ENCODE peak calls at places on chromosomes 3 and 15, in nine cellular contexts. L, B, P, S, E, A, K, C and D are unnamed samples.

GRCh38 chr15:58361291-58361759 is 70.5 kb upstream of the LIPC start:
- DNase-seq in B (peak; percentile 91), K (no peak), E (no peak), L (no peak), S (no peak), A (peak; percentile 61), P (peak; percentile 99), C (peak; percentile 61), D (no peak)

GRCh38 chr3:196778755-196779154 is 39.1 kb downstream of the PAK2 start:
- DNase-seq in B (peak; percentile 84), P (peak; percentile 74), A (peak; percentile 78), K (no peak), L (no peak), E (no peak), C (peak; percentile 95), S (no peak), D (no peak)

GRCh38 chr3:156814295-156814694 is 11.9 kb upstream of the LEKR1 start:
- DNase-seq in A (peak; percentile 64), K (no peak), B (no peak), L (no peak), S (no peak), C (no peak), E (no peak), P (no peak), D (no peak)

GRCh38 chr3:8739757-8740508 is 6.3 kb downstream of the CAV3 start:
- DNase-seq in C (peak; percentile 81), L (no peak), P (peak; percentile 78), B (peak; percentile 93), A (peak; percentile 99), S (no peak), E (no peak), K (no peak), D (peak; percentile 65)

GRCh38 chr15:67089218-67090193 is 24.1 kb downstream of the SMAD3 start:
- DNase-seq in A (peak; percentile 71), P (peak; percentile 80), L (no peak), C (peak; percentile 67), E (no peak), K (no peak), B (peak; percentile 76), S (no peak), D (no peak)

GRCh38 chr3:159263750-159264561 is 462.1 kb downstream of the MFSD1 start:
- DNase-seq in C (peak; percentile 42), S (peak; percentile 28), K (peak; percentile 61), P (peak; percentile 46), B (peak; percentile 73), E (peak; percentile 67), A (peak; percentile 72), L (no peak), D (peak; percentile 71)

GRCh38 chr15:89667706-89667960 is 11.5 kb downstream of the PLIN1 start:
- DNase-seq in A (no peak), E (no peak), K (no peak), P (no peak), S (no peak), C (no peak), L (no peak), B (no peak), D (no peak)

GRCh38 chr3:24167468-24167867 is 222.4 kb downstream of the NR1D2 start:
- DNase-seq in P (no peak), K (no peak), B (no peak), C (no peak), E (no peak), S (no peak), A (no peak), L (no peak), D (no peak)

GRCh38 chr15:81411056-81411455 is 37.0 kb upstream of the TMC3 start:
- DNase-seq in E (peak; percentile 64), A (no peak), C (no peak), P (no peak), B (no peak), L (peak; percentile 49), K (peak; percentile 20), S (no peak), D (no peak)

GRCh38 chr3:156433910-156434309 is 121.0 kb downstream of the SSR3 start:
- DNase-seq in K (no peak), E (no peak), B (peak; percentile 23), L (no peak), A (no peak), S (no peak), C (peak; percentile 46), P (peak; percentile 49), D (no peak)

GRCh38 chr3:177694316-177694715 is 497.0 kb upstream of the TBL1XR1 start:
- DNase-seq in E (no peak), L (no peak), K (no peak), S (no peak), A (no peak), C (peak; percentile 64), P (peak; percentile 71), B (peak; percentile 46), D (no peak)

GRCh38 chr3:127183931-127184869 is 8.7 kb upstream of the PRR23E start:
- DNase-seq in C (no peak), K (no peak), L (no peak), S (no peak), B (no peak), A (no peak), P (no peak), E (no peak), D (no peak)

GRCh38 chr3:181695661-181696491 is 15.8 kb upstream of the SOX2 start:
- DNase-seq in K (peak; percentile 63), L (no peak), P (no peak), C (peak; percentile 32), A (no peak), B (peak; percentile 17), S (no peak), E (no peak), D (no peak)

GRCh38 chr3:29384640-29385039 is 103.8 kb downstream of the RBMS3 start:
- DNase-seq in S (no peak), B (peak; percentile 83), L (no peak), E (peak; percentile 33), A (no peak), P (peak; percentile 65), K (peak; percentile 8), C (peak; percentile 91), D (no peak)

GRCh38 chr3:115359507-115359906 is 212.4 kb upstream of the ZBTB20 start:
- DNase-seq in A (no peak), P (peak; percentile 23), E (no peak), C (peak; percentile 9), L (no peak), S (no peak), B (no peak), K (no peak), D (peak; percentile 36)

GRCh38 chr3:40452057-40452456 is 5.1 kb upstream of the RPL14 start:
- DNase-seq in B (no peak), E (no peak), L (no peak), P (no peak), A (no peak), S (no peak), C (no peak), K (no peak), D (no peak)
- H2AFZ ChIP-seq in B (peak overlapping the region; percentile 93), E (peak overlapping the region; percentile 30), L (no peak overlapping the region), P (no peak overlapping the region), A (peak overlapping the region; percentile 92), S (peak overlapping the region; percentile 87), C (no peak overlapping the region), K (peak overlapping the region; percentile 88), D (peak overlapping the region; percentile 95)

DNA sequence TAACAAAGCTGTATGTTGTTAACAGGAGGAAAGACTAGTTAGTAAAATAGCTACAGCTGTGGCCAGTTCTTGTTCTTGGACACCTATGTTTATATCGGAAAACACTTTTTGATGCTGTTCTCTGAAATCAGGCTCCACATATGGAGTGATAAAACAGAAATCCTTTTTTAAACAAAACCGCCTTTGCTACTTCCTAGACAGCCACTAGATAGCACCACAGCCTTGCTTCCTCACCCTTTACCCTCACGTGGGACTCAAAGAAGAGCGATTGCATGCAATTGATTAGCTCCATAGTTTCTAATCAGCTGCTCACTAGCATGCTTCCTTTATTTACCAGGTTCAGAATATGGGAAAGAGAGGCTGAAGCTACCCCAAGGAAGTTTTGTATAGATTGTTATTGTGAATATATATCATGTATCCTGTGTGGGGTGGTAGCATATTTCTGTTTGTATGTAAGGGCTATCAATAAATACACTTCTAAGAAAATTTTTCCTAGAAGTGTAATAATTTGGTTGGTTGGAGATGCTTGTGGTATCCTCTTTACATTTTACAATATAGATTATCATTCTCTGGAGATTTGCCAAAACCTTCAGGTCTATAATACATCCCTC is 4.3 kb upstream of the MTFMT start:
- DNase-seq in P (peak; percentile 66), A (peak; percentile 40), B (peak; percentile 79), C (peak; percentile 40), K (peak; percentile 56), L (no peak), S (peak; percentile 68), E (peak; percentile 66), D (peak; percentile 61)
- H2AFZ ChIP-seq in P (no peak overlapping the region), A (peak overlapping the region; percentile 69), B (peak overlapping the region; percentile 65), C (no peak overlapping the region), K (no peak overlapping the region), L (no peak overlapping the region), S (peak overlapping the region; percentile 94), E (peak overlapping the region; percentile 39), D (peak overlapping the region; percentile 57)

DNA sequence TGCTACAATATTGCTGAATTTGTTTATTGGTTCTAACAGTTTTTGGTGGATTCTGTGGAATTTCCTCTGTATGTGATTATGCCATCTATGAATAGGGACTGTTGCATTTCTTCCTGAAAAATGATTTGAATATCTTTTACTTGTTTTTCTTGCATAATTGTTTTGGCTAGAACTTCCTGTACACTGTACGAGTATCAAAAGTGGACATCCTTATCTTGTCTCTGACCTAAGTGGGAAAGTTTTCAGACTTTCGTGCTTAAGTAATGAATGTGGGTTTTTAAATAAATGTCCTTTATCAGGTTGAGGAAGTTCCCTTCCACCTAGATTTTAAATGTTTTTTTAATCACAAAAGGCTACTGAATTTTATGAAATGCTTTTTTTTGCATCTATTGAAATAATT is 203.8 kb upstream of the ATP10A start:
- DNase-seq in C (no peak), E (no peak), L (no peak), K (no peak), S (no peak), P (no peak), B (no peak), A (no peak), D (no peak)
- H2AFZ ChIP-seq in C (no peak overlapping the region), E (no peak overlapping the region), L (no peak overlapping the region), K (no peak overlapping the region), S (no peak overlapping the region), P (no peak overlapping the region), B (no peak overlapping the region), A (no peak overlapping the region), D (no peak overlapping the region)

GRCh38 chr3:17738921-17739320 is 3.5 kb downstream of the TBC1D5 start:
- DNase-seq in E (no peak), P (no peak), K (no peak), B (no peak), A (no peak), C (no peak), S (no peak), L (no peak), D (no peak)

GRCh38 chr3:17741621-17742091 is 775 bp downstream of the TBC1D5 start:
- DNase-seq in C (no peak), K (no peak), B (no peak), P (no peak), A (no peak), E (no peak), L (no peak), S (no peak), D (no peak)

GRCh38 chr3:17742092-17742836 is at the start of gene TBC1D5:
- DNase-seq in B (peak; percentile 100), C (peak; percentile 96), S (peak; percentile 98), L (peak; percentile 87), A (peak; percentile 99), P (peak; percentile 50), E (peak; percentile 95), K (peak; percentile 99), D (peak; percentile 98)

GRCh38 chr3:17742837-17743659 is 617 bp upstream of the TBC1D5 start:
- DNase-seq in C (no peak), S (no peak), B (no peak), P (peak; percentile 98), L (peak; percentile 96), A (no peak), E (no peak), K (no peak), D (no peak)

GRCh38 chr3:17740703-17741102 is 1.7 kb downstream of the TBC1D5 start:
- DNase-seq in K (no peak), C (peak; percentile 77), E (no peak), P (peak; percentile 83), L (no peak), B (peak; percentile 60), S (peak; percentile 67), A (peak; percentile 95), D (peak; percentile 28)
- H2AFZ ChIP-seq in K (no peak overlapping the region), C (peak overlapping the region; percentile 47), E (no peak overlapping the region), P (peak overlapping the region; percentile 2), L (no peak overlapping the region), B (peak overlapping the region; percentile 90), S (peak overlapping the region; percentile 63), A (no peak overlapping the region), D (peak overlapping the region; percentile 82)